ENCODE peak calls at places on chromosomes 12 and 14, in six cellular contexts. One of them, this sample, is unnamed. For H3K9me3 and H3K4me1, the result is how much of the 10 kb centered on the place peaks cover.

GRCh38 chr12:123889848-123890535 is 82.6 kb downstream of the CCDC92 start:
- DNase-seq in transverse colon: no peak
- DNase-seq in Panc1: no peak
- DNase-seq in kidney: no peak
- DNase-seq in BE2C: no peak
- DNase-seq in hepatocyte: no peak
- DNase-seq in this sample: no peak

GRCh38 chr12:42145552-42146215 is 1.0 kb upstream of the GXYLT1 start:
- DNase-seq in BE2C: no peak
- DNase-seq in transverse colon: peak
- DNase-seq in kidney: no peak
- DNase-seq in hepatocyte: peak
- DNase-seq in Panc1: no peak
- DNase-seq in this sample: peak

GRCh38 chr12:55974308-55974724 is 438 bp downstream of the RAB5B start:
- DNase-seq in kidney: no peak
- DNase-seq in hepatocyte: peak
- DNase-seq in BE2C: peak
- DNase-seq in Panc1: no peak
- DNase-seq in transverse colon: peak
- DNase-seq in this sample: peak

GRCh38 chr14:99774204-99774497 is 19.1 kb upstream of the EML1 start:
- DNase-seq in transverse colon: no peak
- DNase-seq in Panc1: no peak
- DNase-seq in kidney: no peak
- DNase-seq in hepatocyte: no peak
- DNase-seq in BE2C: no peak
- DNase-seq in this sample: no peak

GRCh38 chr14:34628681-34629135 is 1.2 kb downstream of the SNX6 start:
- DNase-seq in transverse colon: peak
- DNase-seq in hepatocyte: peak
- DNase-seq in kidney: no peak
- DNase-seq in BE2C: no peak
- DNase-seq in Panc1: no peak
- DNase-seq in this sample: peak

GRCh38 chr14:25396128-25396527 is 346.2 kb upstream of the STXBP6 start:
- DNase-seq in Panc1: no peak
- DNase-seq in transverse colon: no peak
- DNase-seq in kidney: no peak
- DNase-seq in BE2C: no peak
- DNase-seq in hepatocyte: peak
- DNase-seq in this sample: no peak

GRCh38 chr14:71473843-71474242 is 458.4 kb upstream of the RGS6 start:
- DNase-seq in kidney: no peak
- DNase-seq in BE2C: no peak
- DNase-seq in Panc1: no peak
- DNase-seq in transverse colon: no peak
- DNase-seq in hepatocyte: no peak
- DNase-seq in this sample: no peak

GRCh38 chr12:4245446-4245845 is 28.1 kb upstream of the CCND2 start:
- DNase-seq in BE2C: no peak
- DNase-seq in hepatocyte: no peak
- DNase-seq in transverse colon: no peak
- DNase-seq in kidney: no peak
- DNase-seq in Panc1: no peak
- DNase-seq in this sample: no peak

GRCh38 chr14:61841145-61841544 is 78.9 kb downstream of the SNAPC1 start:
- DNase-seq in hepatocyte: peak
- DNase-seq in Panc1: no peak
- DNase-seq in kidney: no peak
- DNase-seq in BE2C: peak
- DNase-seq in transverse colon: no peak
- DNase-seq in this sample: no peak

GRCh38 chr14:63986789-63987533 is 134.2 kb downstream of the SYNE2 start:
- DNase-seq in kidney: no peak
- DNase-seq in BE2C: no peak
- DNase-seq in Panc1: no peak
- DNase-seq in transverse colon: peak
- DNase-seq in hepatocyte: peak
- DNase-seq in this sample: no peak

GRCh38 chr12:119613319-119613936 is 19.9 kb downstream of the TMEM233 start:
- DNase-seq in hepatocyte: peak
- DNase-seq in Panc1: peak
- DNase-seq in transverse colon: no peak
- DNase-seq in kidney: no peak
- DNase-seq in BE2C: no peak
- DNase-seq in this sample: no peak

GRCh38 chr12:1939745-1940607 is 21.5 kb upstream of the CACNA2D4 start:
- DNase-seq in transverse colon: peak
- DNase-seq in hepatocyte: peak
- DNase-seq in Panc1: peak
- DNase-seq in kidney: peak
- DNase-seq in BE2C: peak
- DNase-seq in this sample: peak

GRCh38 chr14:72528059-72528950 is 365.6 kb downstream of the DPF3 start:
- DNase-seq in hepatocyte: no peak
- DNase-seq in kidney: no peak
- DNase-seq in BE2C: no peak
- DNase-seq in transverse colon: no peak
- DNase-seq in Panc1: no peak
- DNase-seq in this sample: no peak

GRCh38 chr12:131611416-131612091 is 99.3 kb upstream of the SFSWAP start:
- DNase-seq in kidney: no peak
- DNase-seq in BE2C: no peak
- DNase-seq in hepatocyte: no peak
- DNase-seq in transverse colon: no peak
- DNase-seq in Panc1: no peak
- DNase-seq in this sample: no peak

GRCh38 chr12:46549527-46550265 is 177.1 kb upstream of the SLC38A2 start:
- DNase-seq in transverse colon: no peak
- DNase-seq in Panc1: no peak
- DNase-seq in hepatocyte: no peak
- DNase-seq in kidney: no peak
- DNase-seq in BE2C: no peak
- DNase-seq in this sample: no peak

GRCh38 chr12:124617615-124618014 is 50.2 kb upstream of the NCOR2 start:
- DNase-seq in hepatocyte: no peak
- DNase-seq in transverse colon: no peak
- DNase-seq in kidney: no peak
- DNase-seq in BE2C: peak
- DNase-seq in Panc1: no peak
- DNase-seq in this sample: peak

GRCh38 chr12:28550757-28551381 is 360.6 kb downstream of the CCDC91 start:
- DNase-seq in transverse colon: no peak
- DNase-seq in hepatocyte: no peak
- DNase-seq in kidney: no peak
- DNase-seq in Panc1: no peak
- DNase-seq in BE2C: no peak
- DNase-seq in this sample: no peak

GRCh38 chr14:72663076-72663487 is 230.8 kb downstream of the DPF3 start:
- DNase-seq in hepatocyte: no peak
- DNase-seq in transverse colon: no peak
- DNase-seq in kidney: no peak
- DNase-seq in Panc1: no peak
- DNase-seq in BE2C: no peak
- DNase-seq in this sample: no peak

GRCh38 chr14:30587141-30587540 is 28.2 kb downstream of the G2E3 start:
- DNase-seq in transverse colon: no peak
- DNase-seq in BE2C: no peak
- DNase-seq in hepatocyte: no peak
- DNase-seq in kidney: no peak
- DNase-seq in Panc1: no peak
- DNase-seq in this sample: no peak

GRCh38 chr12:113722747-113723146 is 243.4 kb downstream of the RBM19 start:
- DNase-seq in kidney: no peak
- DNase-seq in hepatocyte: no peak
- DNase-seq in BE2C: no peak
- DNase-seq in Panc1: no peak
- DNase-seq in transverse colon: no peak
- DNase-seq in this sample: no peak

GRCh38 chr12:85057370-85057963 is 21.3 kb downstream of the LRRIQ1 start:
- DNase-seq in kidney: no peak
- DNase-seq in hepatocyte: peak
- DNase-seq in BE2C: peak
- DNase-seq in transverse colon: peak
- DNase-seq in Panc1: peak
- DNase-seq in this sample: peak

GRCh38 chr14:76908834-76909233 is 82.6 kb downstream of the LRRC74A start:
- DNase-seq in hepatocyte: no peak
- DNase-seq in kidney: no peak
- DNase-seq in transverse colon: peak
- DNase-seq in Panc1: no peak
- DNase-seq in BE2C: no peak
- DNase-seq in this sample: no peak

GRCh38 chr12:27999521-27999920 is 27.0 kb upstream of the PTHLH start:
- DNase-seq in transverse colon: no peak
- DNase-seq in kidney: no peak
- DNase-seq in Panc1: no peak
- DNase-seq in hepatocyte: no peak
- DNase-seq in BE2C: no peak
- DNase-seq in this sample: no peak

GRCh38 chr14:23951590-23952143 is 1.9 kb upstream of the DHRS4 start:
- DNase-seq in Panc1: no peak
- DNase-seq in hepatocyte: no peak
- DNase-seq in transverse colon: no peak
- DNase-seq in BE2C: no peak
- DNase-seq in kidney: no peak
- DNase-seq in this sample: peak

GRCh38 chr14:75720828-75721227 is 59.8 kb downstream of the TTLL5 start:
- DNase-seq in kidney: peak
- DNase-seq in BE2C: no peak
- DNase-seq in hepatocyte: peak
- DNase-seq in Panc1: no peak
- DNase-seq in transverse colon: no peak
- DNase-seq in this sample: no peak

GRCh38 chr14:64508215-64508776 is 3.7 kb downstream of the ZBTB1 start:
- DNase-seq in hepatocyte: no peak
- DNase-seq in kidney: no peak
- DNase-seq in transverse colon: no peak
- DNase-seq in Panc1: no peak
- DNase-seq in BE2C: no peak
- DNase-seq in this sample: no peak

GRCh38 chr14:105483300-105484068 is 3.2 kb upstream of the CRIP1 start:
- DNase-seq in Panc1: no peak
- DNase-seq in kidney: no peak
- DNase-seq in hepatocyte: no peak
- DNase-seq in BE2C: no peak
- DNase-seq in transverse colon: peak
- DNase-seq in this sample: no peak

DNA sequence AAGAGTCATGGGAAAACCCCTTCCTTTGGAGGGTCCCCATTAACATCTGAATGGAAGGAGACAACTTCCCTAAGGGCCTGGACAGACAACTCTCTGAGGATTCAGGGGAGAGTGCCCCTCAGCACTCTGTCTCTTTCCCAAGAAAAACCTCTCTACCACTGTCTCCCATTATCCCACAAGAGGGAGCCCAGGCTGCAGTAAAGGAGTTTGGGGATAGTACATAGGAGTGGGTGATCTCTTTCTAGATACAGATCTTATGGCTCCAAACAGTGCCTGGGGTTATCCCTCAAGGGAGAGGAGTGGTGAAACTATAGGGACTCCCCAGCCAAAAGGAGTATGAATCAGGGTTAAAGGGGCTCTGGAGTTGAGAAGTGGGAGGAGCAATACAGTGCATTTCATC is 6.1 kb downstream of the WNT10B start:
- DNase-seq in BE2C: no peak
- DNase-seq in kidney: no peak
- DNase-seq in transverse colon: no peak
- DNase-seq in hepatocyte: no peak
- DNase-seq in Panc1: no peak
- DNase-seq in this sample: peak
- TF ChIP-seq CTCF in BE2C: peak
- TF ChIP-seq CTCF in kidney: no peak
- TF ChIP-seq CTCF in transverse colon: no peak
- TF ChIP-seq CTCF in hepatocyte: peak
- TF ChIP-seq CTCF in Panc1: peak
- TF ChIP-seq CTCF in this sample: peak

DNA sequence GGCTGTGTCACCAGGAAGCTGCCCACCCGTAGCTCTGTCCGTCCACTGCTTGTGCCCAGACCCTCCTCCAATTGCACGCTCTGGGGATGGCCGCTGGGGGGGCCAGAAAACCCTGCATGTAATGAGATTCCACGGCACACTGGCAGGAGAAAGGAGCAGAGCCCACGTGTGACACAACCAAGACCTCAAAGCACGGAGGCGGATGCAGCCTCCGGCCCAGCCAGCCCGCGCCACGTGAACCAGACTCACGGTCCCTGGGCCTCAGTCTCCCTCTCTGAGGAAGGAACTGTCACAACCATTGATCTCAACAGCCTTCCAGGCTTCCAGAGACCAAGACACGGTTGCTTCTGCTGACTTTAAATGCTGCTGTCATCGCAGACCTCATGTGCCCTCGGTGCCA is 14.4 kb downstream of the ANHX start:
- DNase-seq in transverse colon: no peak
- DNase-seq in Panc1: no peak
- DNase-seq in kidney: no peak
- DNase-seq in hepatocyte: no peak
- DNase-seq in BE2C: no peak
- DNase-seq in this sample: peak
- H3K9me3 ChIP-seq in transverse colon: under half
- H3K9me3 ChIP-seq in Panc1: under half
- H3K9me3 ChIP-seq in kidney: under half
- H3K9me3 ChIP-seq in hepatocyte: under half
- H3K9me3 ChIP-seq in BE2C: under half
- H3K9me3 ChIP-seq in this sample: half or more

DNA sequence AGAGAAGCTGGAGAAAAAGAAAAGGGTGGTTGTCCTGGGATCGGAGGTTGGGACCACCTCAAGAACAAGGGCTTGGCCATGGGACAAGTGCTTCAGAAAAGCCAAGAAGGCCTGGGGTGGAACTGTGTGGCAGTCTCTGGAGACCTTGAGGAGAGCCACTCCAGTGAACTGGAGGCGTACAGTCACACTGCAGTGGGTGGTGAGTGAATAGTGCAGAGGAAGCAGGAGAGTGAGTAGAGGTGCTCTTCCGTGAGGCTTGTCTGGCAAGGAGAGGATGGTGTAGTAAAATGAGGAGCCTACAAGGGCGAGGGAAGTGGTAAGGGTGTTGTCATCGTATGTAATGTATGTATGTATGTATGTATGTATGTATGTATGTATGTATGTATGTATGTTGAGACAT is 20.9 kb downstream of the RASSF3 start:
- DNase-seq in kidney: no peak
- DNase-seq in transverse colon: no peak
- DNase-seq in BE2C: no peak
- DNase-seq in Panc1: no peak
- DNase-seq in hepatocyte: no peak
- DNase-seq in this sample: no peak
- H3K4me1 ChIP-seq in kidney: under half
- H3K4me1 ChIP-seq in transverse colon: under half
- H3K4me1 ChIP-seq in BE2C: under half
- H3K4me1 ChIP-seq in Panc1: under half
- H3K4me1 ChIP-seq in hepatocyte: under half
- H3K4me1 ChIP-seq in this sample: under half

DNA sequence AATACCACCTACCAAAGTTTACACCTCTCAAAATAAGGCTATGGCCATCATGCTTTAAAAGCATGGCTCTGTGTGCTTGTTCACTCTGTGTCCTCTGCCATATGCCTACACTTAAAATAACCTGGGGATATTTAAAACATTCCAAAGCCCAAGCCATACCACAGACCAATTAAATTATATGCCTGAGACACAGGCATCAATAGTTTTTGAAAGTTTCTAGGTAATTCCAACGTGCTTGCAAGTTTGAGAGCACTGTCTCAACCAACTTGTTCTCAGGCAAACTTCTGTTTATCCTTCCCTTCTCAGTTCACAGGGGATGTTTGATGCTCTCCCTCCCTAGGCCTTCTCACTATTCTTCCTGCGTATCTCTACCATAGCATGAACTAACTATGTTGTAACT is 3.4 kb upstream of the FRMD6 start:
- DNase-seq in BE2C: no peak
- DNase-seq in kidney: no peak
- DNase-seq in transverse colon: no peak
- DNase-seq in Panc1: no peak
- DNase-seq in hepatocyte: no peak
- DNase-seq in this sample: no peak
- TF ChIP-seq CTCF in BE2C: no peak
- TF ChIP-seq CTCF in kidney: no peak
- TF ChIP-seq CTCF in transverse colon: no peak
- TF ChIP-seq CTCF in Panc1: no peak
- TF ChIP-seq CTCF in hepatocyte: no peak
- TF ChIP-seq CTCF in this sample: no peak

This sample was measured in endodermal cell.